ENCODE peak calls at places on chromosomes 5 and 9, in five cellular contexts. Z is psoas muscle, V is heart right ventricle, O is thoracic aorta, H is cardiac muscle cell. C is an unnamed sample. For H3K4me1, the result is how much of the 10 kb centered on the place peaks cover.

GRCh38 chr5:38426986-38427950 is 129.2 kb downstream of the LIFR start:
- DNase-seq in Z (no peak), V (no peak), O (no peak), H (no peak), C (no peak)

GRCh38 chr5:128427901-128428300 is 110.1 kb downstream of the FBN2 start:
- DNase-seq in Z (no peak), V (no peak), O (no peak), H (peak), C (no peak)

GRCh38 chr9:119003882-119004617 is 365.2 kb downstream of the BRINP1 start:
- DNase-seq in Z (no peak), V (no peak), O (no peak), H (no peak), C (no peak)

GRCh38 chr9:117413346-117414219 is 1.3 kb downstream of the ASTN2 start:
- DNase-seq in Z (no peak), V (no peak), O (no peak), H (no peak), C (peak)

GRCh38 chr5:32272746-32273145 is 40.0 kb downstream of the MTMR12 start:
- DNase-seq in Z (no peak), V (no peak), O (no peak), H (no peak), C (no peak)

GRCh38 chr5:81450940-81451339 is 57.0 kb upstream of the ACOT12 start:
- DNase-seq in Z (no peak), V (no peak), O (no peak), H (peak), C (no peak)

GRCh38 chr9:113431181-113431580 is 20.6 kb downstream of the C9orf43 start:
- DNase-seq in Z (no peak), V (no peak), O (no peak), H (no peak), C (no peak)

GRCh38 chr5:148746826-148747535 is 79.4 kb upstream of the ADRB2 start:
- DNase-seq in Z (no peak), V (no peak), O (no peak), H (no peak), C (no peak)

GRCh38 chr9:120431268-120431667 is 148.7 kb downstream of the CDK5RAP2 start:
- DNase-seq in Z (no peak), V (no peak), O (no peak), H (no peak), C (no peak)

GRCh38 chr5:72036951-72037350 is 70.3 kb upstream of the MAP1B start:
- DNase-seq in Z (no peak), V (no peak), O (no peak), H (peak), C (no peak)

GRCh38 chr9:111050819-111051218 is 12.5 kb upstream of the LPAR1 start:
- DNase-seq in Z (no peak), V (no peak), O (no peak), H (peak), C (no peak)

GRCh38 chr9:12813960-12814876 is 39.4 kb downstream of the LURAP1L start:
- DNase-seq in Z (peak), V (peak), O (peak), H (peak), C (peak)

GRCh38 chr9:111038336-111039202 is at the start of gene LPAR1:
- DNase-seq in Z (peak), V (peak), O (no peak), H (peak), C (peak)

GRCh38 chr5:167633114-167633513 is 658.3 kb upstream of the WWC1 start:
- DNase-seq in Z (no peak), V (no peak), O (no peak), H (no peak), C (no peak)

GRCh38 chr5:65760504-65761275 is 38.7 kb downstream of the NLN start:
- DNase-seq in Z (no peak), V (peak), O (no peak), H (peak), C (peak)

GRCh38 chr9:121599186-121599871 is 52.1 kb upstream of the DAB2IP start:
- DNase-seq in Z (peak), V (peak), O (peak), H (peak), C (peak)

GRCh38 chr9:79858509-79858908 is 286.7 kb downstream of the TLE4 start:
- DNase-seq in Z (no peak), V (no peak), O (no peak), H (peak), C (no peak)

GRCh38 chr5:160467555-160468418 is 46.1 kb downstream of the PTTG1 start:
- DNase-seq in Z (peak), V (peak), O (no peak), H (peak), C (peak)

GRCh38 chr5:108945094-108945493 is 197.4 kb downstream of the FER start:
- DNase-seq in Z (no peak), V (no peak), O (no peak), H (peak), C (no peak)

GRCh38 chr5:135157421-135158314 is 123.6 kb upstream of the PITX1 start:
- DNase-seq in Z (no peak), V (no peak), O (no peak), H (no peak), C (no peak)

GRCh38 chr9:33329996-33330395 is 39.7 kb downstream of the NFX1 start:
- DNase-seq in Z (no peak), V (no peak), O (no peak), H (peak), C (peak)

GRCh38 chr5:75522542-75522941 is 10.9 kb downstream of the POLK start:
- DNase-seq in Z (no peak), V (no peak), O (no peak), H (no peak), C (no peak)

GRCh38 chr5:173745123-173745522 is 128.7 kb upstream of the BOD1 start:
- DNase-seq in Z (no peak), V (no peak), O (no peak), H (no peak), C (no peak)

GRCh38 chr9:70080481-70081119 is 37.0 kb downstream of the MAMDC2 start:
- DNase-seq in Z (no peak), V (peak), O (no peak), H (peak), C (no peak)

GRCh38 chr5:93107141-93107540 is 473.9 kb downstream of the NR2F1-AS1 start:
- DNase-seq in Z (no peak), V (no peak), O (no peak), H (no peak), C (no peak)

GRCh38 chr9:134525841-134526797 is 115.5 kb upstream of the COL5A1 start:
- DNase-seq in Z (peak), V (peak), O (no peak), H (peak), C (no peak)

GRCh38 chr5:39014544-39014943 is 59.7 kb downstream of the RICTOR start:
- DNase-seq in Z (no peak), V (no peak), O (no peak), H (peak), C (no peak)

GRCh38 chr5:134070979-134071849 is 43.3 kb upstream of the TCF7 start:
- DNase-seq in Z (no peak), V (no peak), O (no peak), H (peak), C (peak)

GRCh38 chr9:127241354-127241753 is 23.2 kb upstream of the GARNL3 start:
- DNase-seq in Z (no peak), V (no peak), O (no peak), H (no peak), C (no peak)

GRCh38 chr9:132878695-132879064 is at the start of gene SPACA9:
- DNase-seq in Z (peak), V (peak), O (peak), H (peak), C (peak)

GRCh38 chr9:93301911-93302525 is 118.1 kb downstream of the WNK2 start:
- DNase-seq in Z (peak), V (no peak), O (no peak), H (no peak), C (no peak)

GRCh38 chr5:10678236-10678635 is 82.8 kb downstream of the DAP start:
- DNase-seq in Z (no peak), V (no peak), O (no peak), H (no peak), C (no peak)

GRCh38 chr5:40171971-40172370 is 507.7 kb upstream of the PTGER4 start:
- DNase-seq in Z (no peak), V (no peak), O (no peak), H (peak), C (no peak)

GRCh38 chr9:120891255-120891954 is 14.4 kb upstream of the PHF19 start:
- DNase-seq in Z (no peak), V (no peak), O (no peak), H (no peak), C (no peak)

GRCh38 chr9:96029722-96030515 is 154.4 kb downstream of the ERCC6L2 start:
- DNase-seq in Z (no peak), V (no peak), O (no peak), H (no peak), C (no peak)

GRCh38 chr5:90131734-90132133 is 277.8 kb downstream of the CETN3 start:
- DNase-seq in Z (no peak), V (no peak), O (no peak), H (no peak), C (no peak)

GRCh38 chr9:116549061-116549664 is 137.9 kb upstream of the TRIM32 start:
- DNase-seq in Z (peak), V (peak), O (peak), H (peak), C (peak)

GRCh38 chr9:32587901-32588300 is 14.9 kb upstream of the NDUFB6 start:
- DNase-seq in Z (no peak), V (no peak), O (no peak), H (no peak), C (no peak)

GRCh38 chr9:103169798-103170197 is 174.7 kb downstream of the CYLC2 start:
- DNase-seq in Z (no peak), V (no peak), O (no peak), H (no peak), C (no peak)

GRCh38 chr9:103167530-103167929 is 172.4 kb downstream of the CYLC2 start:
- DNase-seq in Z (no peak), V (no peak), O (no peak), H (no peak), C (no peak)

DNA sequence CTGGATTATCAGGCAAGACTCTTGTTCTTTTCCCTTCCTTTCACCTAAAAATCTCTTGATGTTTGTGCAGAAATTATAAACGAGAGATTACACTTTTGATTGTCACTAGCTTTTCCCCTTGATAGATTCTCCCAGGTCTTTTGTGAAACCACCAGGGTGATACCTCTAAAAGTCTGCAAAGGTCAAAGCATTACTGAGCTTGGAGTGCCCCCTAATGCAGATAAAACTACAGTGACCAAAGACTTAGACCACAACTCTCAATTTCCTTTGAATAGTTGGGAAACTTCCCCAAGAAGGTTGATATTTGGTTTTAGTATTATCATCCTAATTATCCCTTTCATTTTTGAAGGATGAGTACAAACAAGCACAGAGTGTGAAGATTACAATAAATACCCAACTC is 173.1 kb downstream of the CYLC2 start:
- DNase-seq in Z (no peak), V (no peak), O (no peak), H (no peak), C (no peak)
- TF ChIP-seq CTCF in Z (no peak), V (no peak), O (no peak), H (no peak), C (no peak)

GRCh38 chr9:37421914-37422288 is 595 bp upstream of the GRHPR start:
- DNase-seq in Z (peak), V (no peak), O (no peak), H (no peak), C (no peak)
- H3K4me3 ChIP-seq in Z (peak), V (peak), O (peak), H (peak), C (peak)

GRCh38 chr5:124663101-124663506 is 83.3 kb downstream of the ZNF608 start:
- DNase-seq in Z (no peak), V (no peak), O (no peak), H (no peak), C (no peak)

GRCh38 chr5:124661317-124662141 is 84.9 kb downstream of the ZNF608 start:
- DNase-seq in Z (no peak), V (no peak), O (no peak), H (peak), C (peak)

GRCh38 chr5:124664287-124664686 is 82.2 kb downstream of the ZNF608 start:
- DNase-seq in Z (no peak), V (no peak), O (no peak), H (no peak), C (no peak)

GRCh38 chr5:124660229-124661093 is 86.0 kb downstream of the ZNF608 start:
- DNase-seq in Z (no peak), V (no peak), O (no peak), H (peak), C (no peak)

DNA sequence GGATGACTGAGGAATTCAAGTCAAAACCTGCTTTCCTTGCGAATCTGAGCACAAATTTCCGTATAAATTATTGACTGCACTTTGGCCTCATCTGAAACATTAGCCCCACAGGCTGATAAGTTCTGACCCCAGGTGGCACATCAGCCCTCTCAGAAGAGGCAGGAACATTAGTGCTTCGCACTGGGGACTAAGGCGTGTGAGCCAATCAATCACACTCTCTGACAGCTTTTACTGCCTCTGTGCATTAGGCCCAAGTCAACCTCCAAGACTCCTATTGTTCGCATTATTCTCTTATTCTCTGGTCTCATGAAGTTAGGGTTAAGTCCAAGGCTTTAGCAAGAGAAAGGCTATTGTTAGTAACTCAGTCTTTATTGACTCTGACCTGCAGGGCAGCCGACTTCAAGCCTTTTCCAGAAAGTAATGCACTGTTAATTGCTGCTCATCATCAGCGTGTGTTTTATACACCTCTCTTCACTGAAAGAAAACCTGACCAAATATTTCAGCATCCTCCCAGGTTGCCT is 84.1 kb downstream of the ZNF608 start:
- DNase-seq in Z (no peak), V (no peak), O (no peak), H (no peak), C (peak)
- H3K4me1 ChIP-seq in Z (half or more), V (half or more), O (half or more), H (half or more), C (half or more)

DNA sequence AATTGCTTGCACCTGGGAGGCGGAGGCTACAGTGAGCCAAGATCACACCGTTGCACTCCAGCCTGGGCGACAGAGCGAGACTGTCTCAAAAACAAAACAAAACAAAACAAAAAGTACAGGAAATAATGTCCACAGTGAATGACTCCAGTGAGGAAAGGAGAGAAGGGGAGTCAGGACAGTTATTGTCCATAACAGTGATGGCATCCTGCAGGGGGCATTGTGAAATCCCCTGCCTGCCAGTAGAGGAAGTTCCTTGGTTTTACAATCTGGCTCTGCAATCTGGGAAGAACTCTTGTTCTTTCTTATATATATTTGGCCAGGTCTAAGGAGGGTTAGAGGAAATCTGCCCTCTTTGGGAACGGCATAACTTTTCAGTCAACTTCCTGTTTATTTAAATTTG is 8.2 kb downstream of the SH3GL2 start:
- DNase-seq in Z (no peak), V (no peak), O (no peak), H (no peak), C (no peak)
- TF ChIP-seq CTCF in Z (no peak), V (no peak), O (no peak), H (no peak), C (no peak)

GRCh38 chr9:14351206-14351605 is 37.3 kb upstream of the NFIB start:
- DNase-seq in Z (peak), V (peak), O (no peak), H (no peak), C (no peak)

GRCh38 chr9:14348241-14349140 is 34.5 kb upstream of the NFIB start:
- DNase-seq in Z (peak), V (peak), O (no peak), H (peak), C (no peak)

GRCh38 chr9:14349141-14349817 is 35.3 kb upstream of the NFIB start:
- DNase-seq in Z (no peak), V (no peak), O (no peak), H (peak), C (no peak)

GRCh38 chr9:14350766-14351165 is 36.8 kb upstream of the NFIB start:
- DNase-seq in Z (no peak), V (no peak), O (no peak), H (peak), C (no peak)

GRCh38 chr9:14349818-14350333 is 35.9 kb upstream of the NFIB start:
- DNase-seq in Z (no peak), V (no peak), O (no peak), H (peak), C (no peak)
- H3K4me3 ChIP-seq in Z (peak), V (peak), O (peak), H (no peak), C (no peak)

DNA sequence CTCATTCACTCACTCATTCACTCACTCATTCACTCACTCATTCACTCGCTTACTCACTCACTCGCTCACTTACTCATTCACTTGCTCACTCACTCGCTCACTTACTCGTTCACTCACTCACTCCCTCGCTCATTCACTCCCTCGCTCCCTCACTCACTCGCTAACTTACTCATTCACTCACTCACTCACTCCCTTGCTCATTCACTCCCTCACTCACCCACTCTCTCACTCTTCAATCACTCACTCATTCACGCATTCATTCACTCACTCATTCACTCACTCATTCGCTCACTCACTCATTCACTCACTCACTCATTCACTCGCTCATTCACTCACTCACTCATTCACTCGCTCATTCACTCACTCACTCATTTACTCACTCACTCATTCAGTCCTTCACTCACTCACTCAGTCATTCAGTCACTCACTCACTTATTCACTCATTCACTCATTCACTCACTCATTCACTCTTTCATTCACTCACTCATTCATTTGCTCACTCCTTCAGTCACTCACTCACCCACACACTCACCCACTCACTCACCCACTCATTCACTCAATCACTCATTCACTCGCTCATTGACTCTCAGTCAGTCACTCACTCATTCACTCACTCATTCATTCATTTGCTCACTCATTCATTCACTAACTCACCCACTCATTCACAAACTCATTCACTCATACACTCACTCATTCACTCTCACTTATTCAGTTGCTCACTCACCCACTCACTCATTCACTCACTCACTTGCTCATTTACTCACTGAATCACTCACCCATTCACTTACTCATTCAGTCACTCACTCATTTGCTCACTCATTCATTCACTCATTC is 36.0 kb upstream of the NOTCH1 start:
- DNase-seq in Z (no peak), V (no peak), O (no peak), H (no peak), C (no peak)
- H3K4me1 ChIP-seq in Z (under half), V (under half), O (under half), H (under half), C (under half)

GRCh38 chr9:89134709-89135108 is 43.9 kb downstream of the SHC3 start:
- DNase-seq in Z (no peak), V (no peak), O (no peak), H (no peak), C (no peak)
- TF ChIP-seq CTCF in Z (no peak), V (no peak), O (no peak), H (no peak), C (no peak)

GRCh38 chr9:129773262-129774048 is 20.6 kb upstream of the PTGES start:
- DNase-seq in Z (peak), V (no peak), O (no peak), H (peak), C (no peak)
- H3K4me3 ChIP-seq in Z (no peak), V (no peak), O (no peak), H (no peak), C (no peak)

GRCh38 chr5:62343428-62343827 is 37.4 kb downstream of the KIF2A start:
- DNase-seq in Z (no peak), V (no peak), O (no peak), H (peak), C (no peak)
- H3K4me1 ChIP-seq in Z (under half), V (under half), O (under half), H (under half), C (under half)

GRCh38 chr9:137296214-137297059 is 5.6 kb downstream of the NRARP start:
- DNase-seq in Z (no peak), V (peak), O (no peak), H (peak), C (no peak)

GRCh38 chr9:137294091-137294683 is 7.9 kb downstream of the NRARP start:
- DNase-seq in Z (no peak), V (peak), O (no peak), H (peak), C (peak)

GRCh38 chr9:137295313-137296213 is 6.5 kb downstream of the NRARP start:
- DNase-seq in Z (no peak), V (peak), O (no peak), H (peak), C (peak)

GRCh38 chr9:137293482-137294090 is 8.5 kb downstream of the NRARP start:
- DNase-seq in Z (no peak), V (no peak), O (no peak), H (no peak), C (peak)

GRCh38 chr9:137294684-137295312 is 7.3 kb downstream of the NRARP start:
- DNase-seq in Z (no peak), V (peak), O (no peak), H (peak), C (peak)
- TF ChIP-seq CTCF in Z (peak), V (peak), O (peak), H (peak), C (peak)

C was measured in hepatocyte.